ENCODE peak calls at places on chromosomes 11 and 22, in four cellular contexts. One of them, this sample, is unnamed.

GRCh38 chr11:125995313-125995712 is 49.5 kb downstream of the VSIG10L2 start:
- DNase-seq in stomach: no peak
- DNase-seq in T-helper 1 cell: no peak
- DNase-seq in transverse colon: no peak
- DNase-seq in this sample: no peak

GRCh38 chr22:32617271-32617670 is 142.7 kb downstream of the FBXO7 start:
- DNase-seq in stomach: no peak
- DNase-seq in T-helper 1 cell: no peak
- DNase-seq in transverse colon: no peak
- DNase-seq in this sample: no peak

GRCh38 chr11:128845334-128845780 is 21.7 kb downstream of the KCNJ1 start:
- DNase-seq in transverse colon: no peak
- DNase-seq in T-helper 1 cell: no peak
- DNase-seq in stomach: no peak
- DNase-seq in this sample: no peak

GRCh38 chr11:19110290-19110689 is 6.7 kb upstream of the ZDHHC13 start:
- DNase-seq in transverse colon: no peak
- DNase-seq in stomach: peak
- DNase-seq in T-helper 1 cell: no peak
- DNase-seq in this sample: no peak

GRCh38 chr11:1943977-1944376 is 3.2 kb upstream of the MRPL23 start:
- DNase-seq in transverse colon: peak
- DNase-seq in stomach: no peak
- DNase-seq in T-helper 1 cell: no peak
- DNase-seq in this sample: no peak

GRCh38 chr11:83006877-83007330 is 64.8 kb downstream of the RAB30 start:
- DNase-seq in stomach: no peak
- DNase-seq in T-helper 1 cell: no peak
- DNase-seq in transverse colon: no peak
- DNase-seq in this sample: no peak

GRCh38 chr22:46956498-46957215 is 194.2 kb downstream of the TBC1D22A start:
- DNase-seq in stomach: peak
- DNase-seq in T-helper 1 cell: no peak
- DNase-seq in transverse colon: no peak
- DNase-seq in this sample: no peak

GRCh38 chr22:32868928-32869327 is 67.4 kb downstream of the TIMP3 start:
- DNase-seq in transverse colon: no peak
- DNase-seq in T-helper 1 cell: no peak
- DNase-seq in stomach: no peak
- DNase-seq in this sample: no peak

GRCh38 chr11:122209619-122210377 is 93.8 kb upstream of the BLID start:
- DNase-seq in T-helper 1 cell: no peak
- DNase-seq in stomach: no peak
- DNase-seq in transverse colon: peak
- DNase-seq in this sample: no peak

GRCh38 chr11:22976146-22976545 is 115.9 kb upstream of the CCDC179 start:
- DNase-seq in stomach: peak
- DNase-seq in T-helper 1 cell: no peak
- DNase-seq in transverse colon: no peak
- DNase-seq in this sample: no peak

GRCh38 chr11:32891657-32892354 is 805 bp upstream of the QSER1 start:
- DNase-seq in T-helper 1 cell: no peak
- DNase-seq in transverse colon: no peak
- DNase-seq in stomach: no peak
- DNase-seq in this sample: no peak

GRCh38 chr22:22948651-22949611 is 61.3 kb downstream of the IGLL5 start:
- DNase-seq in T-helper 1 cell: no peak
- DNase-seq in stomach: no peak
- DNase-seq in transverse colon: no peak
- DNase-seq in this sample: no peak

GRCh38 chr11:21630934-21631478 is 561.9 kb upstream of the ANO5 start:
- DNase-seq in transverse colon: no peak
- DNase-seq in stomach: no peak
- DNase-seq in T-helper 1 cell: no peak
- DNase-seq in this sample: no peak

GRCh38 chr11:34086554-34087278 is 18.7 kb upstream of the NAT10 start:
- DNase-seq in transverse colon: no peak
- DNase-seq in stomach: no peak
- DNase-seq in T-helper 1 cell: no peak
- DNase-seq in this sample: no peak

GRCh38 chr11:132790466-132790865 is 741.8 kb downstream of the OPCML start:
- DNase-seq in stomach: no peak
- DNase-seq in T-helper 1 cell: no peak
- DNase-seq in transverse colon: no peak
- DNase-seq in this sample: no peak

GRCh38 chr11:73281201-73281741 is 9.1 kb downstream of the P2RY6 start:
- DNase-seq in stomach: no peak
- DNase-seq in T-helper 1 cell: no peak
- DNase-seq in transverse colon: no peak
- DNase-seq in this sample: no peak

GRCh38 chr11:121800240-121800639 is 315.8 kb downstream of the BLID start:
- DNase-seq in T-helper 1 cell: no peak
- DNase-seq in transverse colon: no peak
- DNase-seq in stomach: no peak
- DNase-seq in this sample: no peak

GRCh38 chr22:47940211-47940610 is 1177.8 kb downstream of the TBC1D22A start:
- DNase-seq in transverse colon: no peak
- DNase-seq in T-helper 1 cell: no peak
- DNase-seq in stomach: no peak
- DNase-seq in this sample: no peak

GRCh38 chr11:66882540-66882939 is 25.7 kb downstream of the LRFN4 start:
- DNase-seq in T-helper 1 cell: no peak
- DNase-seq in stomach: peak
- DNase-seq in transverse colon: no peak
- DNase-seq in this sample: no peak

GRCh38 chr11:9017773-9018172 is 14.0 kb upstream of the NRIP3 start:
- DNase-seq in stomach: no peak
- DNase-seq in T-helper 1 cell: no peak
- DNase-seq in transverse colon: peak
- DNase-seq in this sample: no peak

This sample was measured in T-helper 22 cell.